ENCODE peak calls at places on chromosomes 11 and 22, in seven cellular contexts. J is amniotic epithelial cell; E is ecto neural progenitor cell; I is NCI-H774; V is cardiac fibroblast; U is hypothalamus; A is stimulated activated CD4-positive, alpha-beta T cell treated with anti-CD3 and anti-CD28 coated beads, Interleukin-12 subunit alpha, Interleukin-12 subunit beta, amount 100 ng/mL, for 4 hours. X is an unnamed sample.

GRCh38 chr22:35326854-35327562 is 27.3 kb downstream of the TOM1 start:
- DNase-seq in E (no peak), J (no peak), U (no peak), I (no peak), V (no peak), A (no peak), X (no peak)

GRCh38 chr11:96607890-96608558 is 218.2 kb downstream of the JRKL start:
- DNase-seq in A (no peak), J (peak), I (no peak), E (no peak), U (no peak), V (no peak), X (no peak)

GRCh38 chr11:331332-332060 is 10.8 kb upstream of the IFITM3 start:
- DNase-seq in J (no peak), A (no peak), I (no peak), E (no peak), U (no peak), V (no peak), X (no peak)

GRCh38 chr11:102320166-102320565 is 2.9 kb downstream of the BIRC3 start:
- DNase-seq in J (no peak), A (no peak), I (no peak), V (no peak), U (no peak), E (no peak), X (no peak)

GRCh38 chr22:37742374-37743092 is 45.7 kb downstream of the TRIOBP start:
- DNase-seq in V (peak), A (no peak), U (no peak), E (no peak), J (peak), I (no peak), X (no peak)

GRCh38 chr11:95072948-95073347 is 6.2 kb downstream of the SRSF8 start:
- DNase-seq in U (no peak), I (no peak), J (no peak), E (no peak), A (no peak), V (no peak), X (no peak)

GRCh38 chr11:70568504-70569172 is 170.3 kb downstream of the CTTN start:
- DNase-seq in I (no peak), E (peak), V (peak), J (no peak), U (no peak), A (no peak), X (no peak)

GRCh38 chr11:32255876-32256275 is 165.0 kb downstream of the RCN1 start:
- DNase-seq in E (no peak), J (no peak), U (no peak), V (no peak), A (no peak), I (no peak), X (no peak)

GRCh38 chr11:4202749-4203148 is 108.2 kb downstream of the RRM1 start:
- DNase-seq in U (no peak), J (no peak), I (no peak), E (no peak), A (no peak), V (no peak), X (no peak)

GRCh38 chr11:23364076-23364475 is 503.8 kb upstream of the CCDC179 start:
- DNase-seq in J (no peak), V (no peak), U (no peak), I (no peak), E (no peak), A (no peak), X (no peak)

GRCh38 chr11:113073290-113073953 is 112.2 kb downstream of the NCAM1 start:
- DNase-seq in J (no peak), I (no peak), E (no peak), A (no peak), U (no peak), V (no peak), X (no peak)

GRCh38 chr22:28111501-28111900 is 192.4 kb upstream of the PITPNB start:
- DNase-seq in E (no peak), A (no peak), U (no peak), V (no peak), J (no peak), I (no peak), X (no peak)

GRCh38 chr11:48040830-48041444 is 60.6 kb downstream of the PTPRJ start:
- DNase-seq in I (no peak), V (no peak), U (no peak), E (no peak), J (no peak), A (no peak), X (no peak)

GRCh38 chr22:42294034-42294985 is 23.9 kb upstream of the TCF20 start:
- DNase-seq in E (peak), V (peak), I (no peak), J (peak), U (no peak), A (no peak), X (no peak)

GRCh38 chr11:65182258-65183170 is 786 bp downstream of the CAPN1 start:
- DNase-seq in A (no peak), I (peak), E (no peak), V (peak), J (peak), U (no peak), X (no peak)

GRCh38 chr11:551596-551995 is 8.9 kb downstream of the LMNTD2 start:
- DNase-seq in V (no peak), I (no peak), A (no peak), U (no peak), E (no peak), J (no peak), X (no peak)

GRCh38 chr11:86196291-86196690 is 48.3 kb upstream of the EED start:
- DNase-seq in U (no peak), A (no peak), V (no peak), I (no peak), E (no peak), J (no peak), X (no peak)

GRCh38 chr11:79287952-79288351 is 152.9 kb downstream of the TENM4 start:
- DNase-seq in U (no peak), V (no peak), J (peak), E (no peak), I (no peak), A (no peak), X (no peak)

GRCh38 chr11:104968365-104968855 is at the start of gene CASP4:
- DNase-seq in V (peak), U (no peak), I (peak), A (no peak), E (no peak), J (peak), X (peak)

GRCh38 chr22:26828311-26828710 is 170.9 kb downstream of the MIAT start:
- DNase-seq in A (no peak), I (no peak), U (no peak), V (no peak), J (no peak), E (no peak), X (no peak)

GRCh38 chr11:120021978-120022377 is 115.9 kb downstream of the TRIM29 start:
- DNase-seq in I (no peak), J (no peak), V (no peak), E (peak), A (no peak), U (no peak), X (no peak)

GRCh38 chr11:118060081-118060661 is 16.7 kb upstream of the TMPRSS4 start:
- DNase-seq in A (no peak), V (no peak), J (no peak), U (no peak), E (no peak), I (no peak), X (no peak)

GRCh38 chr22:36865346-36865745 is 4.5 kb downstream of the NCF4 start:
- DNase-seq in V (peak), A (no peak), J (peak), U (no peak), E (no peak), I (no peak), X (no peak)

GRCh38 chr11:13336246-13336873 is 58.8 kb downstream of the BMAL1 start:
- DNase-seq in V (no peak), J (no peak), E (no peak), U (no peak), A (no peak), I (no peak), X (no peak)

GRCh38 chr22:43099095-43099494 is 9.9 kb upstream of the TTLL1 start:
- DNase-seq in I (no peak), U (no peak), A (no peak), E (no peak), V (peak), J (no peak), X (no peak)

GRCh38 chr22:18013436-18013835 is 10.9 kb downstream of the MICAL3 start:
- DNase-seq in J (peak), U (no peak), A (no peak), I (no peak), V (no peak), E (no peak), X (no peak)

GRCh38 chr11:70804174-70804855 is 406.0 kb downstream of the CTTN start:
- DNase-seq in A (no peak), I (no peak), E (no peak), V (no peak), U (no peak), J (no peak), X (no peak)

GRCh38 chr22:35627267-35628041 is 10.3 kb upstream of the MB start:
- DNase-seq in I (peak), V (peak), J (peak), A (peak), E (peak), U (no peak), X (no peak)

GRCh38 chr22:21693333-21693998 is 27.7 kb downstream of the PPIL2 start:
- DNase-seq in V (no peak), E (no peak), J (no peak), U (no peak), I (no peak), A (no peak), X (no peak)

GRCh38 chr22:48941903-48942625 is 885.6 kb downstream of the BRD1 start:
- DNase-seq in I (no peak), U (no peak), E (peak), A (no peak), J (no peak), V (no peak), X (no peak)

GRCh38 chr22:19524170-19525115 is at the start of gene CLDN5:
- DNase-seq in E (peak), V (peak), A (peak), I (no peak), U (no peak), J (peak), X (no peak)

GRCh38 chr22:47787501-47788227 is 1025.2 kb downstream of the TBC1D22A start:
- DNase-seq in J (no peak), E (peak), I (no peak), V (no peak), U (no peak), A (no peak), X (no peak)

GRCh38 chr11:17477084-17477333 is 364 bp upstream of the ABCC8 start:
- DNase-seq in E (no peak), U (no peak), I (no peak), A (no peak), J (no peak), V (no peak), X (no peak)

GRCh38 chr11:16280256-16280682 is 76.1 kb downstream of the SOX6 start:
- DNase-seq in I (peak), V (peak), E (no peak), A (no peak), J (no peak), U (no peak), X (peak)

GRCh38 chr22:36360871-36361383 is 26.8 kb downstream of the MYH9 start:
- DNase-seq in J (peak), E (no peak), U (no peak), A (no peak), I (no peak), V (peak), X (no peak)

GRCh38 chr22:37079668-37080171 is 28.2 kb downstream of the KCTD17 start:
- DNase-seq in U (no peak), A (peak), E (no peak), J (peak), V (peak), I (no peak), X (peak)